ENCODE peak calls at places on chromosomes 1 and 21, in ten cellular contexts. D is mucosa of gallbladder; O is NB4; B is T1000; N is COR-L47; M is CD8-positive, alpha-beta memory T cell; L is stimulated activated CD8-positive, alpha-beta memory T cell treated with anti-CD3 and anti-CD28 coated beads, Interleukin-4, amount 100 ng/mL, for 48 hours; C is stimulated activated CD4-positive, alpha-beta T cell treated with anti-CD3 and anti-CD28 coated beads, Interleukin-2, amount 100 ng/mL, for 24 hours; K is GM23338; U is endothelial cell. X is an unnamed sample.

GRCh38 chr21:29481081-29481480 is 182.4 kb downstream of the BACH1 start:
- DNase-seq in B (no peak), N (no peak), M (no peak), D (no peak), U (no peak), C (no peak), L (no peak), O (no peak), K (no peak), X (no peak)

GRCh38 chr1:168469690-168470089 is 74.1 kb downstream of the XCL2 start:
- DNase-seq in K (no peak), M (peak; percentile 51), N (no peak), C (peak; percentile 41), L (peak; percentile 65), U (no peak), O (peak; percentile 85), D (peak; percentile 44), B (no peak), X (peak; percentile 4)

GRCh38 chr1:14969006-14969405 is 184.5 kb upstream of the TMEM51 start:
- DNase-seq in L (peak; percentile 51), N (no peak), M (no peak), D (no peak), C (peak; percentile 30), K (no peak), B (no peak), O (no peak), U (no peak), X (no peak)

GRCh38 chr1:5939268-5940060 is 52.8 kb downstream of the NPHP4 start:
- DNase-seq in B (no peak), M (no peak), O (no peak), C (no peak), L (no peak), D (no peak), K (no peak), U (no peak), N (no peak), X (no peak)

GRCh38 chr1:62637392-62638105 is 40.2 kb downstream of the ANGPTL3 start:
- DNase-seq in B (no peak), C (no peak), M (no peak), K (peak; percentile 25), D (no peak), N (no peak), O (peak; percentile 9), U (no peak), L (no peak), X (no peak)

GRCh38 chr1:173476664-173477285 is 360 bp upstream of the PRDX6 start:
- DNase-seq in O (peak; percentile 91), L (peak; percentile 72), N (peak; percentile 92), U (peak; percentile 83), B (peak; percentile 80), C (peak; percentile 84), D (peak; percentile 93), M (peak; percentile 89), K (peak; percentile 97), X (peak; percentile 69)

GRCh38 chr21:34974162-34974981 is 74.7 kb downstream of the RUNX1 start:
- DNase-seq in C (no peak), L (peak; percentile 60), D (peak; percentile 58), U (no peak), K (no peak), O (no peak), M (peak; percentile 70), N (no peak), B (no peak), X (no peak)

GRCh38 chr1:221503268-221503667 is 238.6 kb downstream of the DUSP10 start:
- DNase-seq in N (no peak), U (no peak), M (no peak), B (no peak), K (no peak), D (no peak), O (no peak), L (no peak), C (no peak), X (no peak)

GRCh38 chr1:44025816-44026215 is 5.4 kb downstream of the SLC6A9 start:
- DNase-seq in C (no peak), N (no peak), K (no peak), L (no peak), M (no peak), B (no peak), D (no peak), U (no peak), O (no peak), X (no peak)

GRCh38 chr1:207762622-207763021 is 10.8 kb downstream of the CD46 start:
- DNase-seq in M (no peak), K (no peak), U (no peak), O (no peak), N (no peak), L (no peak), D (no peak), B (no peak), C (no peak), X (no peak)

GRCh38 chr1:232594768-232595698 is 34.9 kb downstream of the SIPA1L2 start:
- DNase-seq in N (no peak), D (no peak), K (no peak), U (no peak), O (no peak), B (no peak), C (no peak), L (no peak), M (no peak), X (no peak)

GRCh38 chr1:197745911-197746310 is 29.4 kb downstream of the DENND1B start:
- DNase-seq in B (no peak), D (no peak), U (no peak), K (no peak), O (no peak), L (no peak), N (no peak), C (no peak), M (no peak), X (no peak)

GRCh38 chr1:108962681-108963051 is 618 bp downstream of the CLCC1 start:
- DNase-seq in K (peak; percentile 44), M (peak; percentile 60), B (no peak), U (no peak), L (peak; percentile 46), N (no peak), C (peak; percentile 51), D (peak; percentile 18), O (peak; percentile 28), X (no peak)

GRCh38 chr1:54671985-54672608 is 30.5 kb downstream of the MROH7 start:
- DNase-seq in O (peak; percentile 69), M (peak; percentile 70), K (peak; percentile 86), C (peak; percentile 77), B (no peak), D (peak; percentile 35), U (peak; percentile 76), L (peak; percentile 87), N (peak; percentile 42), X (peak; percentile 59)

GRCh38 chr1:205677152-205677551 is 3.2 kb downstream of the SLC45A3 start:
- DNase-seq in U (no peak), D (no peak), O (no peak), K (no peak), L (no peak), C (no peak), M (no peak), N (no peak), B (no peak), X (no peak)

GRCh38 chr1:192045038-192045575 is 113.2 kb upstream of the RGS18 start:
- DNase-seq in K (no peak), L (no peak), O (no peak), N (no peak), D (no peak), C (no peak), U (no peak), M (no peak), B (no peak), X (no peak)

GRCh38 chr1:150543500-150544143 is 5.6 kb upstream of the ADAMTSL4 start:
- DNase-seq in B (no peak), U (no peak), M (no peak), K (no peak), C (no peak), D (no peak), O (no peak), L (no peak), N (peak; percentile 81), X (no peak)

GRCh38 chr1:223260712-223261111 is 103.3 kb downstream of the SUSD4 start:
- DNase-seq in L (no peak), O (no peak), M (no peak), B (no peak), U (no peak), C (no peak), D (no peak), K (no peak), N (no peak), X (no peak)

GRCh38 chr1:150161747-150162581 is 12.2 kb downstream of the PLEKHO1 start:
- DNase-seq in K (peak; percentile 44), O (peak; percentile 53), N (no peak), M (no peak), B (no peak), L (no peak), U (no peak), D (no peak), C (no peak), X (no peak)

GRCh38 chr1:236142358-236143103 is at the start of gene GPR137B:
- DNase-seq in O (peak; percentile 83), M (peak; percentile 76), U (peak; percentile 49), L (peak; percentile 68), B (no peak), D (peak; percentile 59), N (peak; percentile 46), K (peak; percentile 59), C (peak; percentile 69), X (peak; percentile 43)

GRCh38 chr21:32562426-32562825 is 22.9 kb downstream of the TCP10L start:
- DNase-seq in M (no peak), U (peak; percentile 18), O (no peak), C (no peak), D (peak; percentile 39), K (peak; percentile 77), B (no peak), L (no peak), N (no peak), X (no peak)

GRCh38 chr1:68269637-68270430 is 37.5 kb upstream of the WLS start:
- DNase-seq in D (no peak), U (no peak), B (peak; percentile 56), K (peak; percentile 30), C (no peak), L (no peak), O (no peak), M (no peak), N (no peak), X (no peak)

X was measured in activated CD4-positive, alpha-beta T cell treated with anti-CD3 and anti-CD28 coated beads, Interleukin-2, amount 50 U/mL, for 24 hours.